ENCODE peak calls at places on chromosomes 12 and 14, in five cellular contexts. One of them, this sample, is unnamed.

GRCh38 chr14:89237923-89238529 is 179.0 kb downstream of the FOXN3 start:
- DNase-seq in GM12865: no peak
- DNase-seq in astrocyte of the cerebellum: no peak
- DNase-seq in MG63: no peak
- DNase-seq in cardiac fibroblast: peak; percentile 41
- DNase-seq in this sample: no peak

GRCh38 chr12:7966558-7966957 is 30.6 kb upstream of the SLC2A3 start:
- DNase-seq in MG63: peak; percentile 12
- DNase-seq in cardiac fibroblast: peak; percentile 52
- DNase-seq in astrocyte of the cerebellum: no peak
- DNase-seq in GM12865: no peak
- DNase-seq in this sample: no peak

GRCh38 chr12:114221136-114221838 is 184.7 kb downstream of the TBX5 start:
- DNase-seq in GM12865: no peak
- DNase-seq in MG63: no peak
- DNase-seq in cardiac fibroblast: peak; percentile 62
- DNase-seq in astrocyte of the cerebellum: no peak
- DNase-seq in this sample: peak; percentile 36

GRCh38 chr14:51776102-51776894 is 84.1 kb upstream of the GNG2 start:
- DNase-seq in cardiac fibroblast: peak; percentile 86
- DNase-seq in GM12865: peak; percentile 74
- DNase-seq in astrocyte of the cerebellum: peak; percentile 58
- DNase-seq in MG63: peak; percentile 52
- DNase-seq in this sample: peak; percentile 57

GRCh38 chr14:103074699-103075341 is 9.2 kb upstream of the LBHD2 start:
- DNase-seq in astrocyte of the cerebellum: no peak
- DNase-seq in GM12865: peak; percentile 24
- DNase-seq in MG63: peak; percentile 52
- DNase-seq in cardiac fibroblast: no peak
- DNase-seq in this sample: peak; percentile 75

GRCh38 chr12:108750471-108751402 is 19.4 kb upstream of the CORO1C start:
- DNase-seq in cardiac fibroblast: peak; percentile 44
- DNase-seq in GM12865: no peak
- DNase-seq in astrocyte of the cerebellum: no peak
- DNase-seq in MG63: peak; percentile 15
- DNase-seq in this sample: peak; percentile 27

GRCh38 chr14:94125659-94126418 is 3.6 kb downstream of the IFI27L2 start:
- DNase-seq in MG63: no peak
- DNase-seq in astrocyte of the cerebellum: no peak
- DNase-seq in cardiac fibroblast: no peak
- DNase-seq in GM12865: no peak
- DNase-seq in this sample: no peak

GRCh38 chr14:65790185-65790815 is 377.8 kb downstream of the FUT8 start:
- DNase-seq in cardiac fibroblast: no peak
- DNase-seq in astrocyte of the cerebellum: no peak
- DNase-seq in GM12865: no peak
- DNase-seq in MG63: no peak
- DNase-seq in this sample: no peak

GRCh38 chr14:99207456-99207855 is 64.5 kb downstream of the BCL11B start:
- DNase-seq in MG63: no peak
- DNase-seq in GM12865: no peak
- DNase-seq in astrocyte of the cerebellum: no peak
- DNase-seq in cardiac fibroblast: no peak
- DNase-seq in this sample: no peak

GRCh38 chr14:100582496-100583165 is 4.6 kb downstream of the BEGAIN start:
- DNase-seq in astrocyte of the cerebellum: no peak
- DNase-seq in MG63: no peak
- DNase-seq in cardiac fibroblast: no peak
- DNase-seq in GM12865: no peak
- DNase-seq in this sample: peak; percentile 7

GRCh38 chr14:69636051-69636639 is 24.7 kb downstream of the SUSD6 start:
- DNase-seq in cardiac fibroblast: peak; percentile 32
- DNase-seq in astrocyte of the cerebellum: no peak
- DNase-seq in MG63: no peak
- DNase-seq in GM12865: peak; percentile 57
- DNase-seq in this sample: no peak

GRCh38 chr12:6154730-6155459 is 30.4 kb upstream of the VWF start:
- DNase-seq in MG63: no peak
- DNase-seq in cardiac fibroblast: no peak
- DNase-seq in astrocyte of the cerebellum: no peak
- DNase-seq in GM12865: no peak
- DNase-seq in this sample: no peak

GRCh38 chr12:21526053-21526452 is at the start of gene SPX:
- DNase-seq in GM12865: no peak
- DNase-seq in astrocyte of the cerebellum: no peak
- DNase-seq in cardiac fibroblast: peak; percentile 5
- DNase-seq in MG63: no peak
- DNase-seq in this sample: no peak
- H3K4me3 ChIP-seq in GM12865: no peak within 1 kb of the TSS
- H3K4me3 ChIP-seq in astrocyte of the cerebellum: peak within 1 kb of the TSS; percentile 63
- H3K4me3 ChIP-seq in cardiac fibroblast: peak within 1 kb of the TSS; percentile 66
- H3K4me3 ChIP-seq in MG63: peak within 1 kb of the TSS; percentile 59
- H3K4me3 ChIP-seq in this sample: no peak within 1 kb of the TSS

DNA sequence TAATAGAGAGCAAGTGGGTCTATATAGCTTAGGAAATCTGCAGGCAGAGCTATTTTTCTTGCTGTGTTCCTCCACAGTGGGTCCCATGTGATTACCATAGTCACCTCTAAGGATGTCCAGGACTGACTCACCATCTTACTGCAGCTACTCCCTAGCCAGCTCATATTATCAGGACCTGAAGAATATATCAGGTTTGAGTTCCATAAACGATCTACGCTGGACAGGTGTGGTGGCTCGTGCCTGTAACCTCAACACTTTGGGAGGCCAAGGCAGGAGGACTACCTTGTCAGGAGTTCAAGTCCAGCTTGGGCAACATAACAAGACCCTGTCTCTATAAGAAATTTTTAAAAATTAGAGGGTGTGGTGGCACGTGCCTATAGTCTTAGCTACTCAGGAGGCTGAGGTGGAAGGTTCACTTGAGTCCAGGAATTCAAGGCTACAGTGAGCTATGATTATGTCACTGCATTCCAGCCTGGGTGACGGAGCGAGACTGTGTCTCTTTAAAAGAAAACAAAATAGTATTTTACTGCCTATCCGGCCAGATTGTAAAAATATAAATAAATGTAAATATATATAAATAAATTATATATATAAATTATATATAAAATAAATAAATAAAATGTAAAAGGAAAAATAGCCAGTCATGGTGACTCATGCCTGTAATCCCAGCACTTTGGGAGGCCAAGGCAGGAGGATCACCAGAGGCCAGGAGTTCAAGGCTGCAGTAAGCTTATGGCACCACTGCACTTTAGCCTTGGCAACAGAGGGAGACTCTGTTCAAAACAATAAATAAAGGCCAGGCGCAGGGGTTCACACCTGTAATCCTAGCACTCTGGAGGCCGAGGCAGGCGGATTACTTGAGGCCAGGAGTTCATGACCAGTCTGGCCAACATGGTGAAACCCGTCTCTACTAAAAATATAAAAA is 6.9 kb upstream of the SPRYD4 start:
- DNase-seq in astrocyte of the cerebellum: no peak
- DNase-seq in GM12865: no peak
- DNase-seq in cardiac fibroblast: no peak
- DNase-seq in MG63: peak; percentile 41
- DNase-seq in this sample: no peak
- H3K4me3 ChIP-seq in astrocyte of the cerebellum: no peak overlapping the region
- H3K4me3 ChIP-seq in GM12865: no peak overlapping the region
- H3K4me3 ChIP-seq in cardiac fibroblast: no peak overlapping the region
- H3K4me3 ChIP-seq in MG63: no peak overlapping the region
- H3K4me3 ChIP-seq in this sample: no peak overlapping the region

DNA sequence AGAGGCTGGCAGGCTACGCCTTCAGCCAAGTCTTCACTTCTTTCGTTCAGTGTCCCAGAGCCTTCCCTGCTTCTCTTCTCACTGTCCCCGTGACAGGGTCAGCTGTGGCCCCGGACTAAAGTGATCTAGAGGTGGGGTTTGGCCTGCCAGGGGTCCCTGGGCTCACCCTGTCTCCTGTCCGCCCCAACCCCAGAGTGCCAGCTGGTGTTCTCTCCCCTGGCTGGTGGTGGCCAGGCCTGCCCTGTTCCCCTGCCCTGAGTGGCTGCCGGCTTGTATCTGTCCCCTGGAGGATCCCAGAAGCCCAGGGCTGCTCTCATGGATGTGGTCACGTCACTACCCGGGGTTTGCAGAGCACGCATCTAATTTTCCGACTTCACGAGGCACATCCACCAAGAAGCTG is 297.4 kb downstream of the GLT1D1 start:
- DNase-seq in GM12865: no peak
- DNase-seq in astrocyte of the cerebellum: no peak
- DNase-seq in cardiac fibroblast: no peak
- DNase-seq in MG63: no peak
- DNase-seq in this sample: no peak
- H3K4me3 ChIP-seq in GM12865: no peak overlapping the region
- H3K4me3 ChIP-seq in astrocyte of the cerebellum: no peak overlapping the region
- H3K4me3 ChIP-seq in cardiac fibroblast: no peak overlapping the region
- H3K4me3 ChIP-seq in MG63: no peak overlapping the region
- H3K4me3 ChIP-seq in this sample: no peak overlapping the region

DNA sequence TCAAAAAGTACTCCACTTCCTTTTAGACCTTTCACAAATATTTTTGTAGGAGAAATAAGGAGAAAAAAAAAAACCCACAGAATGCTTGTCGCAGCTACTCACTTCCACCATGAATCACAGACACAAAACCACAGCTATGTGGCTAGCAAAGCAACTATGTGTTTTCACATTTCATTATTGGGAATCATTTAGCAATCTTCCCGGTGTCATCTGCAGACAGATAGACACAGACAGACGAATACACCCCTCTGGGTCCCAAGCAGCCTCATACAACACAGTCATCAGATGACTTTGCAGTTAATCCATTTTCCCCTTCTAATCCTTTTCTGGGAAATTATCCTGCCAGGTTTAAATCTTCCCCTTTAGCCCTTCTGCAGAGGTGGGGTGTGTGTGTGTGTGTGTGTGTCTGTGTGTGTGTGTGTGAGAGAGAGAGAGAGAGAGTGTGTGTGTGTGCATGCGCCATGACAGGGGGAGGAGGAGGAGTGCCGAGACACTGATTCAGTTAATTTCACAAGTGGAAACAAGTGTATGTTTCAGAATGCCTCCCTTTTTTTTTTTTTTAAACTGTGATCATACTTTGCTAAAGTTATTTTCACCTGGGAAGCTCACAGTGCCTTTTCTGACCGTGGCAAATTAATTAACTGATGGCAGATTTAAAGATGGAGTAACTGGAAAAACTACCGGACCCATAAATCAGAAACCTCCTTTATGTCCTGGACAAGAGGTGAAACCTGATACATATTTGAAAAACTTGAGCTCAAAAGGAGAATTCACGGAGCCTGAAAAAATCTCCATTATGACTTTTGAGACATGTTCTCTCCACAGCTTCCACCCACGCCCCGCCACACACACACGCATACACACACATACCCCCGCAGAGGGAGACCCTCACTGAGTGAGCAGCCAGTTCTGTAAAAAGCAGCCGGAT is 39.9 kb downstream of the LTBP2 start:
- DNase-seq in cardiac fibroblast: peak; percentile 97
- DNase-seq in GM12865: no peak
- DNase-seq in MG63: peak; percentile 71
- DNase-seq in astrocyte of the cerebellum: peak; percentile 95
- DNase-seq in this sample: no peak
- H3K4me3 ChIP-seq in cardiac fibroblast: no peak overlapping the region
- H3K4me3 ChIP-seq in GM12865: no peak overlapping the region
- H3K4me3 ChIP-seq in MG63: peak overlapping the region; percentile 21
- H3K4me3 ChIP-seq in astrocyte of the cerebellum: peak overlapping the region; percentile 5
- H3K4me3 ChIP-seq in this sample: no peak overlapping the region

GRCh38 chr12:54001283-54002187 is 1.6 kb downstream of the HOXC9 start:
- DNase-seq in MG63: no peak
- DNase-seq in astrocyte of the cerebellum: no peak
- DNase-seq in GM12865: no peak
- DNase-seq in cardiac fibroblast: no peak
- DNase-seq in this sample: no peak
- H3K4me3 ChIP-seq in MG63: peak overlapping the region; percentile 72
- H3K4me3 ChIP-seq in astrocyte of the cerebellum: no peak overlapping the region
- H3K4me3 ChIP-seq in GM12865: no peak overlapping the region
- H3K4me3 ChIP-seq in cardiac fibroblast: no peak overlapping the region
- H3K4me3 ChIP-seq in this sample: no peak overlapping the region